ENCODE peak calls at places on chromosomes 16 and 17, in five cellular contexts. One of them, this sample, is unnamed.

GRCh38 chr17:76562734-76563148 is 22.9 kb downstream of the PRCD start:
- DNase-seq in H1: no peak
- DNase-seq in K562: peak; percentile 46
- DNase-seq in GM12878: no peak
- DNase-seq in GM23338: no peak
- DNase-seq in this sample: no peak

GRCh38 chr16:54931757-54932660 is 1.3 kb downstream of the IRX5 start:
- DNase-seq in GM23338: peak; percentile 41
- DNase-seq in H1: peak; percentile 63
- DNase-seq in GM12878: no peak
- DNase-seq in K562: no peak
- DNase-seq in this sample: no peak

GRCh38 chr16:51427081-51427480 is 276.0 kb upstream of the SALL1 start:
- DNase-seq in GM12878: no peak
- DNase-seq in GM23338: no peak
- DNase-seq in H1: no peak
- DNase-seq in K562: no peak
- DNase-seq in this sample: no peak

GRCh38 chr16:87465306-87465705 is 27.5 kb downstream of the ZCCHC14 start:
- DNase-seq in H1: no peak
- DNase-seq in K562: peak; percentile 39
- DNase-seq in GM12878: no peak
- DNase-seq in GM23338: no peak
- DNase-seq in this sample: no peak

GRCh38 chr17:40532520-40533253 is 31.3 kb upstream of the TNS4 start:
- DNase-seq in K562: no peak
- DNase-seq in GM23338: no peak
- DNase-seq in GM12878: no peak
- DNase-seq in H1: no peak
- DNase-seq in this sample: peak; percentile 0

GRCh38 chr16:87570938-87571867 is 31.1 kb upstream of the JPH3 start:
- DNase-seq in GM12878: no peak
- DNase-seq in GM23338: peak; percentile 89
- DNase-seq in H1: peak; percentile 85
- DNase-seq in K562: peak; percentile 66
- DNase-seq in this sample: peak; percentile 85

GRCh38 chr17:75720656-75721462 is at the start of gene ITGB4:
- DNase-seq in GM23338: peak; percentile 93
- DNase-seq in K562: peak; percentile 94
- DNase-seq in GM12878: no peak
- DNase-seq in H1: peak; percentile 84
- DNase-seq in this sample: peak; percentile 87

GRCh38 chr17:35780876-35781409 is 14.5 kb downstream of the MMP28 start:
- DNase-seq in GM23338: no peak
- DNase-seq in K562: no peak
- DNase-seq in GM12878: no peak
- DNase-seq in H1: no peak
- DNase-seq in this sample: no peak

GRCh38 chr17:44235583-44235936 is 16.1 kb upstream of the UBTF start:
- DNase-seq in GM23338: no peak
- DNase-seq in GM12878: no peak
- DNase-seq in K562: no peak
- DNase-seq in H1: no peak
- DNase-seq in this sample: no peak

GRCh38 chr17:4833941-4834501 is 881 bp downstream of the MINK1 start:
- DNase-seq in K562: no peak
- DNase-seq in H1: no peak
- DNase-seq in GM12878: no peak
- DNase-seq in GM23338: peak; percentile 43
- DNase-seq in this sample: no peak

GRCh38 chr16:50534091-50534490 is 14.1 kb upstream of the NKD1 start:
- DNase-seq in GM23338: no peak
- DNase-seq in K562: no peak
- DNase-seq in H1: no peak
- DNase-seq in GM12878: no peak
- DNase-seq in this sample: no peak

GRCh38 chr16:25501530-25502255 is 190.1 kb upstream of the HS3ST4 start:
- DNase-seq in K562: no peak
- DNase-seq in GM12878: no peak
- DNase-seq in GM23338: peak; percentile 16
- DNase-seq in H1: no peak
- DNase-seq in this sample: no peak

GRCh38 chr17:4542003-4542725 is 13.0 kb downstream of the MYBBP1A start:
- DNase-seq in GM23338: no peak
- DNase-seq in GM12878: no peak
- DNase-seq in K562: no peak
- DNase-seq in H1: no peak
- DNase-seq in this sample: no peak

GRCh38 chr17:6752068-6752909 is 3.6 kb upstream of the XAF1 start:
- DNase-seq in GM23338: no peak
- DNase-seq in GM12878: no peak
- DNase-seq in H1: no peak
- DNase-seq in K562: no peak
- DNase-seq in this sample: no peak

GRCh38 chr16:35797811-35798210 is 2338.4 kb downstream of the TP53TG3F start:
- DNase-seq in GM23338: no peak
- DNase-seq in K562: no peak
- DNase-seq in H1: no peak
- DNase-seq in GM12878: no peak
- DNase-seq in this sample: no peak
- TF ChIP-seq CREB1 in GM23338: no peak
- TF ChIP-seq CREB1 in K562: no peak
- TF ChIP-seq CREB1 in H1: no peak
- TF ChIP-seq CREB1 in GM12878: no peak
- TF ChIP-seq CREB1 in this sample: no peak

DNA sequence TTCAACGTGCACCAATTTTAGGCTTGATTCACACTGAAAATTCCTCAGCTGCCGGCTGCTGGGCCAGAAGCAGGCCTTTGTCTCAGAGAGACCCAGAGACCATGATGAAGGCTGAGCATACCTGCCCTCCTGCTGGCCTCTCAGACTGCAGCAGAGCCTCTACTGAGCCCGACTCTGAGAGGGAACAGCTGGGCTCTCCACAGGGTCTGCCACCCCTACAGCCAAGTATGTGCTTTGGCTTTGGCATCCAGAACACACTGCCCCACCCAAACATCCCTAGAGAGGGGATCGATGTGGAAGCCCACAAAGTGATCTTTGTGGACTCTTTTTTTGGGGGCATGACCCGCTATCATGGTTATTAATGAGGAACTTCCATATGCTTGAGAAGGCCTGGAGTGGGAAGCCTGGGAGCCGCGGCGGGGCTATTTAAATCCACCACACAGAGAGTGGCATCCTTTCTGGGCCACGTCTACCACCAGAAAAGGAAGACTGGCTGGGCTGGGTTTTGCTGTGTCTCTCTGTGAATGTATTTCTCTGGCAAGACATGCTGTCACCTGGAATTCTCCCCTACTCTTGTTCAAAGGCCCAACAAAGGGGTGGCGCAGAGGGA is 69.2 kb downstream of the GNAO1 start:
- DNase-seq in K562: no peak
- DNase-seq in GM12878: no peak
- DNase-seq in H1: no peak
- DNase-seq in GM23338: peak; percentile 16
- DNase-seq in this sample: no peak
- TF ChIP-seq CREB1 in K562: no peak
- TF ChIP-seq CREB1 in GM12878: no peak
- TF ChIP-seq CREB1 in H1: no peak
- TF ChIP-seq CREB1 in GM23338: no peak
- TF ChIP-seq CREB1 in this sample: no peak

GRCh38 chr16:8929086-8929748 is 34.5 kb downstream of the USP7 start:
- DNase-seq in K562: no peak
- DNase-seq in H1: no peak
- DNase-seq in GM12878: peak; percentile 62
- DNase-seq in GM23338: no peak
- DNase-seq in this sample: no peak

GRCh38 chr16:8925455-8925854 is 38.3 kb downstream of the USP7 start:
- DNase-seq in K562: no peak
- DNase-seq in H1: no peak
- DNase-seq in GM12878: no peak
- DNase-seq in GM23338: no peak
- DNase-seq in this sample: no peak

GRCh38 chr16:8926827-8927226 is 36.9 kb downstream of the USP7 start:
- DNase-seq in H1: no peak
- DNase-seq in GM12878: no peak
- DNase-seq in GM23338: no peak
- DNase-seq in K562: no peak
- DNase-seq in this sample: no peak

GRCh38 chr16:8931864-8932263 is 31.8 kb downstream of the USP7 start:
- DNase-seq in K562: peak; percentile 55
- DNase-seq in GM12878: no peak
- DNase-seq in H1: peak; percentile 82
- DNase-seq in GM23338: peak; percentile 88
- DNase-seq in this sample: peak; percentile 74

DNA sequence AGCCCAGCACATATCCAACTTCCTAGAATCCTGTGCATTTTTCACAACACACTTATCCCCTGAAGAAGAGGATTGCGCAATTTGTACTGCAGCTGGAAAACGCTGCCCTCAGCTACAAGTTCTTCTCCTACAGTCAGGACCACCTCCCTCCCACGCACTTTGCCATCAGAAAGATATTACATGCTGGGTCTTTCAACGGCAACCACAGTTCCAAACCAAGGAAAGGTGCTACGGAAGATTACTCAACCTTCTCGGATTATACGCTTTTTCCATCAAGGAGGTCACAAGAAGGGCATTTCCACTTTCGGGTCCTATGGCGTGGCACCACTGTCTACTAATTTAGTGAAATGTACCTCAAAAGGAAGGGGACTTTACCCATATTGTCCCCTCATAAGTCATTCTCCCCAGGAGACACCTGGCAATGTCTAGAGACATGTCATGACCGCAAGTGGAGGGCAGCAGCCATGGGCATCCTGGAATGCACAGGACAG is 35.2 kb downstream of the USP7 start:
- DNase-seq in H1: no peak
- DNase-seq in GM12878: peak; percentile 59
- DNase-seq in GM23338: no peak
- DNase-seq in K562: no peak
- DNase-seq in this sample: no peak
- TF ChIP-seq CREB1 in H1: no peak
- TF ChIP-seq CREB1 in GM12878: no peak
- TF ChIP-seq CREB1 in GM23338: no peak
- TF ChIP-seq CREB1 in K562: no peak
- TF ChIP-seq CREB1 in this sample: no peak

GRCh38 chr16:80250376-80250775 is 290.4 kb upstream of the DYNLRB2 start:
- DNase-seq in H1: no peak
- DNase-seq in GM23338: no peak
- DNase-seq in GM12878: no peak
- DNase-seq in K562: no peak
- DNase-seq in this sample: no peak
- TF ChIP-seq CREB1 in H1: no peak
- TF ChIP-seq CREB1 in GM23338: no peak
- TF ChIP-seq CREB1 in GM12878: no peak
- TF ChIP-seq CREB1 in K562: no peak
- TF ChIP-seq CREB1 in this sample: no peak

This sample was measured in WTC11.